ENCODE peak calls at places on chromosomes 12 and 14, in seven cellular contexts. A is iris pigment epithelial cell, B is occipital lobe, H is nucleus accumbens, D is upper lobe of left lung, Q is NCI-H774, R is Right ventricle myocardium superior. X is an unnamed sample.

GRCh38 chr14:103607822-103608221 is 21.2 kb upstream of the KLC1 start:
- DNase-seq in A (no peak), B (no peak), H (no peak), D (no peak), Q (no peak), R (no peak), X (no peak)

GRCh38 chr14:104450811-104451401 is 128.7 kb upstream of the C14orf180 start:
- DNase-seq in A (no peak), B (no peak), H (no peak), D (peak; percentile 18), Q (no peak), R (no peak), X (no peak)

GRCh38 chr12:52677126-52677525 is 3.1 kb downstream of the KRT1 start:
- DNase-seq in A (no peak), B (no peak), H (no peak), D (no peak), Q (no peak), R (no peak), X (no peak)

GRCh38 chr14:43005807-43006206 is 1399.1 kb downstream of the LRFN5 start:
- DNase-seq in A (peak; percentile 21), B (no peak), H (no peak), D (no peak), Q (no peak), R (no peak), X (peak; percentile 1)

GRCh38 chr14:64704743-64705405 is 650 bp downstream of the PLEKHG3 start:
- DNase-seq in A (no peak), B (no peak), H (no peak), D (peak; percentile 49), Q (no peak), R (peak; percentile 70), X (no peak)

GRCh38 chr14:22556021-22556989 is 32.7 kb downstream of the DAD1 start:
- DNase-seq in A (peak; percentile 97), B (no peak), H (no peak), D (peak; percentile 69), Q (no peak), R (peak; percentile 71), X (peak; percentile 91)

GRCh38 chr14:56005580-56006053 is 112.6 kb upstream of the PELI2 start:
- DNase-seq in A (no peak), B (no peak), H (no peak), D (no peak), Q (no peak), R (no peak), X (no peak)

GRCh38 chr12:30908389-30909087 is 18.0 kb upstream of the TSPAN11 start:
- DNase-seq in A (peak; percentile 94), B (no peak), H (no peak), D (no peak), Q (no peak), R (no peak), X (no peak)

GRCh38 chr12:101852998-101853397 is 22.2 kb upstream of the GNPTAB start:
- DNase-seq in A (no peak), B (no peak), H (no peak), D (no peak), Q (no peak), R (no peak), X (no peak)

GRCh38 chr12:75414671-75415070 is 23.8 kb downstream of the GLIPR1L2 start:
- DNase-seq in A (no peak), B (no peak), H (no peak), D (no peak), Q (no peak), R (no peak), X (no peak)

GRCh38 chr12:33706927-33707326 is 267.3 kb upstream of the SYT10 start:
- DNase-seq in A (no peak), B (no peak), H (no peak), D (no peak), Q (no peak), R (no peak), X (no peak)

GRCh38 chr12:122803937-122804336 is 29.6 kb downstream of the CCDC62 start:
- DNase-seq in A (no peak), B (no peak), H (no peak), D (no peak), Q (no peak), R (no peak), X (no peak)